ENCODE peak calls at places on chromosomes 5 and 9, in nine cellular contexts. N is activated effector memory CD4-positive, alpha-beta T cell treated with anti-CD3 and anti-CD28 coated beads, Interleukin-2, amount 50 U/mL, for 16 hours; T is activated gamma-delta T cell treated with anti-CD3 and anti-CD28 coated beads, Interleukin-2, amount 50 U/mL, for 16 hours; H is AG09309; D is GM23338; L is thyroid gland; B is EL; Y is HTR-8/SVneo; Q is GM12865. I is an unnamed sample.

GRCh38 chr9:91395553-91396470 is 27.8 kb downstream of the NFIL3 start:
- DNase-seq in N (no peak), T (no peak), H (peak), D (no peak), L (no peak), B (peak), Y (peak), Q (peak), I (peak)

GRCh38 chr9:130519927-130520326 is 59.5 kb upstream of the FUBP3 start:
- DNase-seq in N (no peak), T (no peak), H (no peak), D (no peak), L (no peak), B (no peak), Y (no peak), Q (no peak), I (no peak)

GRCh38 chr5:57718155-57718554 is 235.5 kb upstream of the ACTBL2 start:
- DNase-seq in N (no peak), T (no peak), H (no peak), D (no peak), L (no peak), B (no peak), Y (no peak), Q (no peak), I (no peak)

GRCh38 chr5:173643964-173644363 is 27.5 kb upstream of the BOD1 start:
- DNase-seq in N (peak), T (no peak), H (no peak), D (peak), L (peak), B (no peak), Y (no peak), Q (peak), I (no peak)

GRCh38 chr5:87195104-87195581 is 72.5 kb upstream of the RASA1 start:
- DNase-seq in N (no peak), T (no peak), H (peak), D (no peak), L (no peak), B (peak), Y (peak), Q (peak), I (peak)

GRCh38 chr9:114039484-114039883 is 38.6 kb downstream of the AMBP start:
- DNase-seq in N (peak), T (no peak), H (no peak), D (no peak), L (no peak), B (no peak), Y (no peak), Q (no peak), I (no peak)

GRCh38 chr9:120931278-120932085 is 4.9 kb upstream of the TRAF1 start:
- DNase-seq in N (peak), T (peak), H (no peak), D (no peak), L (peak), B (peak), Y (peak), Q (peak), I (peak)

GRCh38 chr9:26597542-26597941 is 295.1 kb downstream of the CAAP1 start:
- DNase-seq in N (no peak), T (no peak), H (no peak), D (no peak), L (no peak), B (no peak), Y (no peak), Q (no peak), I (no peak)

GRCh38 chr9:20570086-20570485 is 52.2 kb downstream of the MLLT3 start:
- DNase-seq in N (no peak), T (no peak), H (no peak), D (no peak), L (no peak), B (peak), Y (no peak), Q (no peak), I (no peak)

GRCh38 chr9:109098221-109098959 is 21.4 kb downstream of the TMEM245 start:
- DNase-seq in N (no peak), T (no peak), H (peak), D (peak), L (peak), B (peak), Y (no peak), Q (peak), I (no peak)

GRCh38 chr5:20359377-20359776 is 371.4 kb upstream of the CDH18 start:
- DNase-seq in N (no peak), T (no peak), H (no peak), D (no peak), L (no peak), B (no peak), Y (no peak), Q (no peak), I (no peak)

GRCh38 chr5:75723378-75723777 is 6.1 kb upstream of the POC5 start:
- DNase-seq in N (no peak), T (no peak), H (no peak), D (no peak), L (no peak), B (no peak), Y (no peak), Q (no peak), I (no peak)

GRCh38 chr9:35923927-35924763 is 14.9 kb downstream of the SPAAR start:
- DNase-seq in N (peak), T (no peak), H (peak), D (no peak), L (peak), B (peak), Y (peak), Q (no peak), I (no peak)

GRCh38 chr5:141960449-141961323 is 2.7 kb upstream of the PCDH12 start:
- DNase-seq in N (peak), T (peak), H (peak), D (peak), L (peak), B (peak), Y (peak), Q (peak), I (peak)

GRCh38 chr5:38830521-38831051 is 15.2 kb upstream of the OSMR start:
- DNase-seq in N (no peak), T (no peak), H (no peak), D (no peak), L (no peak), B (peak), Y (no peak), Q (no peak), I (no peak)

GRCh38 chr9:3528466-3528865 is 2.7 kb upstream of the RFX3 start:
- DNase-seq in N (peak), T (peak), H (no peak), D (no peak), L (no peak), B (no peak), Y (no peak), Q (peak), I (peak)

GRCh38 chr9:136776947-136777346 is 12.6 kb upstream of the LCN15 start:
- DNase-seq in N (no peak), T (no peak), H (no peak), D (no peak), L (no peak), B (no peak), Y (no peak), Q (no peak), I (no peak)

GRCh38 chr9:121976751-121977150 is 116.4 kb downstream of the TTLL11 start:
- DNase-seq in N (no peak), T (no peak), H (no peak), D (no peak), L (no peak), B (peak), Y (no peak), Q (no peak), I (no peak)

GRCh38 chr5:2105141-2105540 is 222.4 kb upstream of the IRX4 start:
- DNase-seq in N (no peak), T (no peak), H (no peak), D (no peak), L (no peak), B (no peak), Y (no peak), Q (no peak), I (no peak)

GRCh38 chr5:131634666-131634995 is 398 bp downstream of the RAPGEF6 start:
- DNase-seq in N (peak), T (peak), H (no peak), D (peak), L (peak), B (peak), Y (no peak), Q (peak), I (peak)

GRCh38 chr9:97721396-97721795 is 24.3 kb upstream of the XPA start:
- DNase-seq in N (no peak), T (no peak), H (no peak), D (no peak), L (peak), B (peak), Y (no peak), Q (no peak), I (no peak)

GRCh38 chr9:124390812-124391658 is 24.2 kb downstream of the PSMB7 start:
- DNase-seq in N (no peak), T (no peak), H (no peak), D (no peak), L (no peak), B (peak), Y (peak), Q (no peak), I (no peak)

GRCh38 chr5:173547579-173547978 is 68.9 kb downstream of the BOD1 start:
- DNase-seq in N (no peak), T (no peak), H (no peak), D (no peak), L (peak), B (peak), Y (no peak), Q (peak), I (no peak)